ENCODE peak calls at places on chromosomes 13 and 19, in seven cellular contexts. P, D, K, Y, H, J and U are unnamed samples.

GRCh38 chr13:112873851-112874750 is 94.9 kb upstream of the MCF2L start:
- DNase-seq in P (peak), D (peak), K (peak), Y (peak), H (peak), J (peak), U (peak)

GRCh38 chr19:45972944-45973525 is 630 bp downstream of the NOVA2 start:
- DNase-seq in P (no peak), D (no peak), K (no peak), Y (no peak), H (peak), J (no peak), U (no peak)

GRCh38 chr13:57629391-57629804 is 2.1 kb upstream of the PCDH17 start:
- DNase-seq in P (no peak), D (no peak), K (no peak), Y (no peak), H (no peak), J (no peak), U (no peak)

GRCh38 chr13:44238011-44238421 is 135.6 kb upstream of the SERP2 start:
- DNase-seq in P (no peak), D (no peak), K (peak), Y (no peak), H (no peak), J (no peak), U (peak)

GRCh38 chr13:77459616-77460015 is 75.9 kb upstream of the SCEL start:
- DNase-seq in P (no peak), D (no peak), K (no peak), Y (no peak), H (no peak), J (no peak), U (no peak)

GRCh38 chr13:30752201-30752797 is 17.0 kb downstream of the ALOX5AP start:
- DNase-seq in P (no peak), D (no peak), K (peak), Y (no peak), H (no peak), J (no peak), U (peak)

GRCh38 chr19:48698046-48698445 is 2.3 kb downstream of the FUT2 start:
- DNase-seq in P (no peak), D (no peak), K (peak), Y (no peak), H (no peak), J (no peak), U (peak)

GRCh38 chr13:60267498-60268202 is 103.9 kb upstream of the DIAPH3 start:
- DNase-seq in P (peak), D (peak), K (no peak), Y (no peak), H (peak), J (peak), U (peak)

DNA sequence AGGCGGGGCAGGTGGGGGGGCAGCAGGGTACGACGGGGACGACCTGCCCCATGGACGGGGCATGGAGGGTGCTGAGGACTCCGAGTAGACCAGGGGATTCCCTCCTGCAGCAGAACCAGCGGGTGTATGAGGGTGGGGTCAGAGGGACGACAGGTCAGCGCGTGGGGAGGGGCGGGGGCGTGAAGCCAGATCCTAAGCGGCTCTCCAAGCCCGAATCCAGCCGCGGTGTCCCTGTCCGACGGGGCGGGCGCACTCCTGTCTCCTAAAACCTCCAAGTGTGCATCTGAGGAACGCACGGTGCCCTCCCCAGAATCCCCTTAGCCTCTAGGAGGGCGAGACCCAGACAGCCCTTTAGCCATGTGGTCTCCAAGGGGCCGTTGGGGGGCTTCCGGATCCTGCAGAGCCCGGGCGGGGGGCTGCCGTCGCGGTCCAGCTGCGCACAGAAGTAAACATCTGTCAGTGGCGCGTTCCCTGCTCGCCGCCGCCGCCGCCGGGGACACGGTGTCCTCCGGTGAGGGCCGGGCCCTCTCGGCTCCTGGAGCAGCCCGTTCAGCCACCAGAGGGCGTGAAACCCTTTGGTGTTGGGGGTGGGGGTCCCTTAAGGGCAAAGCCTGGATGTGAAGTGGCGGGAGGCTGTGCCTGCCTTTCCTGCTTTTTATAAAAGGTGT is 732 bp downstream of the NRTN start:
- DNase-seq in P (peak), D (peak), K (peak), Y (peak), H (peak), J (peak), U (peak)
- H3K27ac ChIP-seq in P (no peak), D (no peak), K (no peak), Y (no peak), H (no peak), J (no peak), U (no peak)

DNA sequence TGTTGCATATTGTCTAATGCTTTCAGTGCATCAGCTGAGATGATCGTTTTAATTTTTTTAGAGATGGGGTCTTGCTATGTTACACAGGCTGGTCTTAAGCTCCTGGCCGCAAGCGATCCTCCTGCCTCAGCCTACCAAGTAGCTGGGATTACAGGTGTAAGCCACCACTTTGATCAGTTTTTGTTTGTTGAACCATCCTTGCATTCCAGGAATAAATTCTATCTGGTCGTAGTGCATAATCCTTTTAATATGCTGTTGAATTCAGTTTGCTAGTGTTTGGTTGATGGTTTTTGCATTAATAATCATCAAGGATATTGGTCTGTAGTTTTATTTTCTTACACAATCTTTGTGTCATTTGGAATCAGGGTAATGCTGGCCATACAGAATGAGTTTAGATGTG is 4.4 kb downstream of the ZNF211 start:
- DNase-seq in P (no peak), D (no peak), K (no peak), Y (no peak), H (no peak), J (no peak), U (no peak)
- H2BK5ac ChIP-seq in P (no peak), D (no peak), K (no peak), Y (no peak), H (no peak), J (no peak), U (no peak)

GRCh38 chr19:38417146-38417543 is 8.9 kb downstream of the RASGRP4 start:
- DNase-seq in P (no peak), D (no peak), K (no peak), Y (no peak), H (no peak), J (no peak), U (no peak)
- H3K27ac ChIP-seq in P (no peak), D (no peak), K (no peak), Y (no peak), H (no peak), J (no peak), U (no peak)

GRCh38 chr13:24688901-24689300 is 8.7 kb downstream of the ATP12A start:
- DNase-seq in P (no peak), D (no peak), K (no peak), Y (no peak), H (no peak), J (peak), U (no peak)
- H2BK5ac ChIP-seq in P (no peak), D (no peak), K (no peak), Y (no peak), H (no peak), J (no peak), U (no peak)

DNA sequence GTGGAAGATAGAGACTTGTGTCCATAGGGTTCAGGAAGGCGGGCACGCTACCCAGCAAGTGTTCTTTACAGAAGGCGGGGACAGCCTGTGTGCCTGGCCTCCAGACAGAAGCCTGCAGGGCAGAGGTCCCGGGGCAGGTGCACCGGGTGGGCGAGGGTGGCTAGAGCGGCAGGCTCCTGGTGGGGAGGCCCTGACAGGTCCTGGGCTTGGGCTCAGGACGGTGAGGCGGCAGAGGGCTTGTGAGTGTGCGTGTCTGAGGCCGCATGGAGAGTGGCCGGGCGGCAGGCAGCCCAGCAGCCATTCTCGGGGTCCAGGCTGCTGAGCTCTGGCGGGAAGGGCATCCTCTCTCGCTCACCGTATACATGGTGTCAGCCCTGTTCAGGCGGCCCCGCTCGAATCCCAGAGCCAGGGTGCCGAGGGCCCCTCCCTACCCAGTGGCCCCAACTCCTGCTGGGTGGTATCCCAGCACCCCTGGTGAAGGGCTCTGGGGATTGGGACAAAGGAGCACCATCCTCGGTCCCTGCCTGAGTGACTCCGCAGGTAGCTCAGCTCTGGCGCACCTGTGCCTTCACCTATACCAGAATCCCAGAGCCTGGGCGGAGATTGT is 3.0 kb upstream of the AMH start:
- DNase-seq in P (no peak), D (no peak), K (no peak), Y (no peak), H (no peak), J (no peak), U (no peak)
- H3K27ac ChIP-seq in P (no peak), D (no peak), K (no peak), Y (no peak), H (no peak), J (no peak), U (no peak)